ENCODE peak calls at places on chromosome 1, in nine cellular contexts. One of them, this sample, is unnamed. For H3K36me3, the result is how much of the 10 kb centered on the place peaks cover.

GRCh38 chr1:240869071-240869470 is 257.1 kb upstream of the GREM2 start:
- DNase-seq in CD8-positive, alpha-beta T cell: no peak
- DNase-seq in left lung: no peak
- DNase-seq in upper lobe of right lung: no peak
- DNase-seq in heart left ventricle: no peak
- DNase-seq in GM23248: no peak
- DNase-seq in suprapubic skin: no peak
- DNase-seq in heart right ventricle: no peak
- DNase-seq in ovary: no peak
- DNase-seq in this sample: no peak

GRCh38 chr1:161739865-161740566 is 9.6 kb upstream of the DUSP12 start:
- DNase-seq in CD8-positive, alpha-beta T cell: no peak
- DNase-seq in left lung: no peak
- DNase-seq in upper lobe of right lung: no peak
- DNase-seq in heart left ventricle: no peak
- DNase-seq in GM23248: no peak
- DNase-seq in suprapubic skin: no peak
- DNase-seq in heart right ventricle: peak
- DNase-seq in ovary: no peak
- DNase-seq in this sample: peak

GRCh38 chr1:225428879-225429455 is 1.1 kb upstream of the LBR start:
- DNase-seq in CD8-positive, alpha-beta T cell: no peak
- DNase-seq in left lung: no peak
- DNase-seq in upper lobe of right lung: no peak
- DNase-seq in heart left ventricle: no peak
- DNase-seq in GM23248: peak
- DNase-seq in suprapubic skin: no peak
- DNase-seq in heart right ventricle: no peak
- DNase-seq in ovary: no peak
- DNase-seq in this sample: no peak

GRCh38 chr1:77395051-77395450 is 113.2 kb downstream of the AK5 start:
- DNase-seq in CD8-positive, alpha-beta T cell: no peak
- DNase-seq in left lung: no peak
- DNase-seq in upper lobe of right lung: no peak
- DNase-seq in heart left ventricle: no peak
- DNase-seq in GM23248: peak
- DNase-seq in suprapubic skin: no peak
- DNase-seq in heart right ventricle: no peak
- DNase-seq in ovary: no peak
- DNase-seq in this sample: no peak

GRCh38 chr1:234188454-234188792 is 184.8 kb upstream of the COA6 start:
- DNase-seq in CD8-positive, alpha-beta T cell: no peak
- DNase-seq in left lung: no peak
- DNase-seq in upper lobe of right lung: no peak
- DNase-seq in heart left ventricle: no peak
- DNase-seq in GM23248: no peak
- DNase-seq in suprapubic skin: no peak
- DNase-seq in heart right ventricle: no peak
- DNase-seq in ovary: no peak
- DNase-seq in this sample: no peak

GRCh38 chr1:26826261-26827201 is at the start of gene ZDHHC18:
- DNase-seq in CD8-positive, alpha-beta T cell: peak
- DNase-seq in left lung: peak
- DNase-seq in upper lobe of right lung: peak
- DNase-seq in heart left ventricle: peak
- DNase-seq in GM23248: peak
- DNase-seq in suprapubic skin: peak
- DNase-seq in heart right ventricle: peak
- DNase-seq in ovary: peak
- DNase-seq in this sample: peak

GRCh38 chr1:206933333-206933945 is 11.7 kb upstream of the FCMR start:
- DNase-seq in CD8-positive, alpha-beta T cell: peak
- DNase-seq in left lung: no peak
- DNase-seq in upper lobe of right lung: peak
- DNase-seq in heart left ventricle: peak
- DNase-seq in GM23248: peak
- DNase-seq in suprapubic skin: no peak
- DNase-seq in heart right ventricle: no peak
- DNase-seq in ovary: no peak
- DNase-seq in this sample: peak

GRCh38 chr1:170307426-170307825 is 161.7 kb downstream of the NTMT2 start:
- DNase-seq in CD8-positive, alpha-beta T cell: no peak
- DNase-seq in left lung: no peak
- DNase-seq in upper lobe of right lung: no peak
- DNase-seq in heart left ventricle: no peak
- DNase-seq in GM23248: peak
- DNase-seq in suprapubic skin: no peak
- DNase-seq in heart right ventricle: no peak
- DNase-seq in ovary: no peak
- DNase-seq in this sample: no peak

GRCh38 chr1:212814989-212815388 is 23.3 kb downstream of the TATDN3 start:
- DNase-seq in CD8-positive, alpha-beta T cell: no peak
- DNase-seq in left lung: no peak
- DNase-seq in upper lobe of right lung: no peak
- DNase-seq in heart left ventricle: no peak
- DNase-seq in GM23248: peak
- DNase-seq in suprapubic skin: no peak
- DNase-seq in heart right ventricle: no peak
- DNase-seq in ovary: no peak
- DNase-seq in this sample: no peak

GRCh38 chr1:177913762-177914540 is 55.9 kb downstream of the SEC16B start:
- DNase-seq in CD8-positive, alpha-beta T cell: no peak
- DNase-seq in left lung: no peak
- DNase-seq in upper lobe of right lung: no peak
- DNase-seq in heart left ventricle: no peak
- DNase-seq in GM23248: peak
- DNase-seq in suprapubic skin: no peak
- DNase-seq in heart right ventricle: no peak
- DNase-seq in ovary: no peak
- DNase-seq in this sample: peak

GRCh38 chr1:246682231-246682895 is 41.8 kb upstream of the SCCPDH start:
- DNase-seq in CD8-positive, alpha-beta T cell: no peak
- DNase-seq in left lung: no peak
- DNase-seq in upper lobe of right lung: no peak
- DNase-seq in heart left ventricle: no peak
- DNase-seq in GM23248: no peak
- DNase-seq in suprapubic skin: no peak
- DNase-seq in heart right ventricle: peak
- DNase-seq in ovary: no peak
- DNase-seq in this sample: no peak

DNA sequence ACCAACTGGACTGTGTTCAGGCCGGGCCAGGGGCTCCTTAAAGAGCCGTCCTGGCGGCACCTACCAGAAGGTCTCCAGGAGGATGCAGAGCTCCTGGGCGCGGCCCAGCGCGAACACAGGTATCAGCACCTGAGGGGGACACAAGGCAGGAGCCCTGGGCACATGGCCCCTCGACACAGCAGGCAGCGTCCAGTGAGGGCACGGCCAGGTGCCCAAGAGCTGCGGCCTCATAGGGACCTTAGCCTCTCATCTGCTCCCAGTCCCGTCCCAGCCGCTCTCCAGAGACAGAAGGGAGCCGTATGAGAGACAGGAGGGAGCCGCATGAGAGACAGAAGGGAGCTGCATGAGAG is 5.8 kb downstream of the PUSL1 start:
- DNase-seq in CD8-positive, alpha-beta T cell: no peak
- DNase-seq in left lung: no peak
- DNase-seq in upper lobe of right lung: no peak
- DNase-seq in heart left ventricle: no peak
- DNase-seq in GM23248: no peak
- DNase-seq in suprapubic skin: no peak
- DNase-seq in heart right ventricle: no peak
- DNase-seq in ovary: no peak
- DNase-seq in this sample: no peak
- H3K36me3 ChIP-seq in CD8-positive, alpha-beta T cell: under half
- H3K36me3 ChIP-seq in left lung: under half
- H3K36me3 ChIP-seq in upper lobe of right lung: half or more
- H3K36me3 ChIP-seq in heart left ventricle: under half
- H3K36me3 ChIP-seq in GM23248: under half
- H3K36me3 ChIP-seq in suprapubic skin: half or more
- H3K36me3 ChIP-seq in heart right ventricle: under half
- H3K36me3 ChIP-seq in ovary: under half
- H3K36me3 ChIP-seq in this sample: under half

DNA sequence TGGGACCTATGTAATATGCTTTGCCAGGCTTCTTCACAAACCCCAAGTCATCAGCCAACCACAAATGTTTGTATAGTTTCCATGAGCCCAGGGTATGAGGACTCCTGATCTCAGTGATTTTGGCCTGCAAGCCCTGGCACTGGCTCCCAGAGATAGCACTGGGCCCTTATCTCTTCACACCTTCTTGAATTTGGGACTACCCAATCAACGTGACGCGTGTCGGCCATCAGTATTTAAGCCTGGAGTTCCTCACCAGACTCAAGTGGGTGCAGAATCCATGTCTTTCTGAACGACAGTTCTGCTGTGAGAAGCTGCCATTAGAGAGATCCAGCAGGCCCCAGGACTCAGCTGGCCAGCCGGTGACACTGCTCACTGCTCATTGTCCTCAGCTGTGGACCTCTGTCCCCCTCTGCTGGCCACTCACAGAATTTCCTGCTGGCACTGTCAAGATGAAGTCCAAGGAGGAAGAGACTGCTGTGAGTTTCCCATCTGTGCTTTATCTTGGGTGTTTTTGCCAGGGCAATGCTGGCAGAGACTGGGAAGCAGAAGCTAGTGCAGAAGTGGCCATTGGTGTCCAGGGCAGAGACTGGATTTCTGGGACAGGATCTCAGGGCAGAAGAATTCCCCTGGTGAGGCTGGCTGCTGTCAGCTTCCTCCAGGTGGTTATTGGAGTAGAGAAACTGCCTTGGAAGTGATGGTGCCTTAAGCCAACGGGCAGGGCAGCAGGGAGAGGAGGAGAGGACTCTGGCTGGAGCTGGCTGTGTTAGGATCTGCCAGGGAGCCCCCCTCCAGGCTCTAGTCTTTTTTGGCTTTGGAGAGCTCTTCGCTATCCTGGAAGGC is 28.4 kb downstream of the TMCC2 start:
- DNase-seq in CD8-positive, alpha-beta T cell: peak
- DNase-seq in left lung: peak
- DNase-seq in upper lobe of right lung: peak
- DNase-seq in heart left ventricle: peak
- DNase-seq in GM23248: peak
- DNase-seq in suprapubic skin: peak
- DNase-seq in heart right ventricle: peak
- DNase-seq in ovary: peak
- DNase-seq in this sample: peak
- H3K27ac ChIP-seq in CD8-positive, alpha-beta T cell: no peak
- H3K27ac ChIP-seq in left lung: no peak
- H3K27ac ChIP-seq in upper lobe of right lung: no peak
- H3K27ac ChIP-seq in heart left ventricle: no peak
- H3K27ac ChIP-seq in GM23248: no peak
- H3K27ac ChIP-seq in suprapubic skin: no peak
- H3K27ac ChIP-seq in heart right ventricle: peak
- H3K27ac ChIP-seq in ovary: no peak
- H3K27ac ChIP-seq in this sample: no peak

GRCh38 chr1:60672435-60672834 is 409.9 kb upstream of the NFIA start:
- DNase-seq in CD8-positive, alpha-beta T cell: no peak
- DNase-seq in left lung: no peak
- DNase-seq in upper lobe of right lung: no peak
- DNase-seq in heart left ventricle: no peak
- DNase-seq in GM23248: no peak
- DNase-seq in suprapubic skin: no peak
- DNase-seq in heart right ventricle: no peak
- DNase-seq in ovary: no peak
- DNase-seq in this sample: no peak

GRCh38 chr1:60668584-60668983 is 413.8 kb upstream of the NFIA start:
- DNase-seq in CD8-positive, alpha-beta T cell: no peak
- DNase-seq in left lung: peak
- DNase-seq in upper lobe of right lung: no peak
- DNase-seq in heart left ventricle: no peak
- DNase-seq in GM23248: no peak
- DNase-seq in suprapubic skin: no peak
- DNase-seq in heart right ventricle: no peak
- DNase-seq in ovary: no peak
- DNase-seq in this sample: no peak

GRCh38 chr1:60670313-60670712 is 412.0 kb upstream of the NFIA start:
- DNase-seq in CD8-positive, alpha-beta T cell: no peak
- DNase-seq in left lung: no peak
- DNase-seq in upper lobe of right lung: no peak
- DNase-seq in heart left ventricle: no peak
- DNase-seq in GM23248: no peak
- DNase-seq in suprapubic skin: no peak
- DNase-seq in heart right ventricle: no peak
- DNase-seq in ovary: no peak
- DNase-seq in this sample: no peak
- H3K36me3 ChIP-seq in CD8-positive, alpha-beta T cell: under half
- H3K36me3 ChIP-seq in left lung: under half
- H3K36me3 ChIP-seq in upper lobe of right lung: under half
- H3K36me3 ChIP-seq in heart left ventricle: under half
- H3K36me3 ChIP-seq in GM23248: under half
- H3K36me3 ChIP-seq in suprapubic skin: under half
- H3K36me3 ChIP-seq in heart right ventricle: under half
- H3K36me3 ChIP-seq in ovary: under half
- H3K36me3 ChIP-seq in this sample: under half

DNA sequence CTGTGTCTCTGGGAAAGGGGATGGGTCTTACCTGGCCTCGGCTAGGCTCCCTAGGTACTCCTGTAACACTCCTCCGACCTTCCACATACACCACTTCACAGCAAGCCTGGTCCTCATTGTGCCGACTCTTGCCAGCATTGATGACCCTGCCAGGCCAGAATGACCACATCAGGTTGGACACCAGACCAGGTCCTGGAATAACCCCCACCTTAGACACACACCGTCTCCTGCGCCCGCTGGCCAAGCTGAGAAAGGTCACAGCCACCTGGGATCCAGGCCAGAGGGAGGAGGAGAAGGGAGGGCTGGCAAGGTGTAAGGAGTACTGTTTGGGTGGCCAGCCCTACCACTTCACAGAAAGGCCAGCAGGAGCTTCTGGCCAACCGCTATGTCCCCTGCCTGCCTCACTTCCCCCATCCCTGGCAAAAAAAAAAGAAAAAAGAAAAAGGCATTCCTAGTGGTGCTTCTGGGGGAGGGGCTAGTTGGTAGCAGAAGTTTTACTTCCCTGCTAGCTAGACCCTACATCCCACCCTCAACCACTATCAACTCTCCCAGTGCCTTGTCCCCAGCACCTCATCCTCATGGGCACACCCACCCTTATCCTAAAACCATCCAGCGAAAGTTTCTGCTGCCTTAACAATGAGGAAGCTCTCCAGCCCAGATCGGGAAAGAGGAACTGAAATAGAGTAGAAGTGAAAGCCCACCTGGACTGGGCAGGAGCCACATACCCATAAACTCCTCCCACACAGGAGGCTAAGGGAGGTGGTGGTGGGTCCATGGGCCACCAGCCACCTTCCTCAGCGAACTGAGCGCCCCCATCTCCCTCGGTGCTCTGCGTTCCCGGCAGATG is 1.4 kb downstream of the PPM1J start:
- DNase-seq in CD8-positive, alpha-beta T cell: no peak
- DNase-seq in left lung: no peak
- DNase-seq in upper lobe of right lung: no peak
- DNase-seq in heart left ventricle: no peak
- DNase-seq in GM23248: no peak
- DNase-seq in suprapubic skin: no peak
- DNase-seq in heart right ventricle: no peak
- DNase-seq in ovary: no peak
- DNase-seq in this sample: peak
- H3K27ac ChIP-seq in CD8-positive, alpha-beta T cell: no peak
- H3K27ac ChIP-seq in left lung: no peak
- H3K27ac ChIP-seq in upper lobe of right lung: no peak
- H3K27ac ChIP-seq in heart left ventricle: peak
- H3K27ac ChIP-seq in GM23248: no peak
- H3K27ac ChIP-seq in suprapubic skin: no peak
- H3K27ac ChIP-seq in heart right ventricle: peak
- H3K27ac ChIP-seq in ovary: no peak
- H3K27ac ChIP-seq in this sample: no peak

GRCh38 chr1:7405844-7406500 is 365.1 kb upstream of the VAMP3 start:
- DNase-seq in CD8-positive, alpha-beta T cell: no peak
- DNase-seq in left lung: no peak
- DNase-seq in upper lobe of right lung: peak
- DNase-seq in heart left ventricle: no peak
- DNase-seq in GM23248: no peak
- DNase-seq in suprapubic skin: peak
- DNase-seq in heart right ventricle: peak
- DNase-seq in ovary: no peak
- DNase-seq in this sample: no peak
- H3K36me3 ChIP-seq in CD8-positive, alpha-beta T cell: under half
- H3K36me3 ChIP-seq in left lung: under half
- H3K36me3 ChIP-seq in upper lobe of right lung: under half
- H3K36me3 ChIP-seq in heart left ventricle: under half
- H3K36me3 ChIP-seq in GM23248: under half
- H3K36me3 ChIP-seq in suprapubic skin: under half
- H3K36me3 ChIP-seq in heart right ventricle: under half
- H3K36me3 ChIP-seq in ovary: under half
- H3K36me3 ChIP-seq in this sample: under half